ENCODE peak calls at places on chromosome 4, in four cellular contexts. One of them, this sample, is unnamed.

GRCh38 chr4:166324321-166324720 is 451.3 kb downstream of the TLL1 start:
- DNase-seq in ELR: peak
- DNase-seq in HTR-8/SVneo: no peak
- DNase-seq in NB4: peak
- DNase-seq in this sample: peak

GRCh38 chr4:156312261-156312847 is 358.7 kb upstream of the CTSO start:
- DNase-seq in HTR-8/SVneo: no peak
- DNase-seq in NB4: no peak
- DNase-seq in ELR: no peak
- DNase-seq in this sample: no peak

GRCh38 chr4:90745176-90745575 is 618.0 kb downstream of the CCSER1 start:
- DNase-seq in HTR-8/SVneo: peak
- DNase-seq in NB4: no peak
- DNase-seq in ELR: peak
- DNase-seq in this sample: no peak

GRCh38 chr4:119735136-119735770 is 106.6 kb upstream of the PDE5A start:
- DNase-seq in ELR: peak
- DNase-seq in NB4: no peak
- DNase-seq in HTR-8/SVneo: peak
- DNase-seq in this sample: no peak

GRCh38 chr4:14415146-14415545 is 587.1 kb upstream of the CPEB2 start:
- DNase-seq in NB4: peak
- DNase-seq in HTR-8/SVneo: no peak
- DNase-seq in ELR: peak
- DNase-seq in this sample: no peak

GRCh38 chr4:84985952-84986351 is 19.5 kb upstream of the WDFY3 start:
- DNase-seq in NB4: no peak
- DNase-seq in ELR: peak
- DNase-seq in HTR-8/SVneo: no peak
- DNase-seq in this sample: no peak

GRCh38 chr4:71290481-71290880 is 48.3 kb upstream of the SLC4A4 start:
- DNase-seq in ELR: peak
- DNase-seq in NB4: no peak
- DNase-seq in HTR-8/SVneo: no peak
- DNase-seq in this sample: no peak

GRCh38 chr4:17635056-17635455 is 20.6 kb downstream of the MED28 start:
- DNase-seq in HTR-8/SVneo: no peak
- DNase-seq in NB4: no peak
- DNase-seq in ELR: no peak
- DNase-seq in this sample: no peak

GRCh38 chr4:71214578-71214977 is 124.2 kb upstream of the SLC4A4 start:
- DNase-seq in ELR: no peak
- DNase-seq in HTR-8/SVneo: no peak
- DNase-seq in NB4: no peak
- DNase-seq in this sample: no peak

GRCh38 chr4:152935138-152935537 is 985 bp upstream of the FHDC1 start:
- DNase-seq in NB4: peak
- DNase-seq in HTR-8/SVneo: no peak
- DNase-seq in ELR: no peak
- DNase-seq in this sample: no peak

GRCh38 chr4:25350561-25350960 is 26.5 kb upstream of the ANAPC4 start:
- DNase-seq in HTR-8/SVneo: no peak
- DNase-seq in NB4: no peak
- DNase-seq in ELR: peak
- DNase-seq in this sample: no peak

GRCh38 chr4:26126135-26126718 is 194.6 kb upstream of the RBPJ start:
- DNase-seq in ELR: no peak
- DNase-seq in HTR-8/SVneo: no peak
- DNase-seq in NB4: peak
- DNase-seq in this sample: peak

GRCh38 chr4:7384929-7385890 is 49.5 kb downstream of the PSAPL1 start:
- DNase-seq in ELR: no peak
- DNase-seq in HTR-8/SVneo: no peak
- DNase-seq in NB4: no peak
- DNase-seq in this sample: no peak

GRCh38 chr4:138310991-138311390 is 68.8 kb upstream of the SLC7A11 start:
- DNase-seq in HTR-8/SVneo: no peak
- DNase-seq in ELR: peak
- DNase-seq in NB4: no peak
- DNase-seq in this sample: no peak

GRCh38 chr4:3516836-3517730 is 15.1 kb downstream of the LRPAP1 start:
- DNase-seq in ELR: no peak
- DNase-seq in HTR-8/SVneo: no peak
- DNase-seq in NB4: no peak
- DNase-seq in this sample: no peak